ENCODE peak calls at places on chromosome 20, in ten cellular contexts. W is stimulated activated CD4-positive, alpha-beta T cell treated with anti-CD3 and anti-CD28 coated beads, Interleukin-1b, Interleukin-23, amount 100 ng/mL, for 24 hours; P is T follicular helper cell; F is GM03348; U is activated T-cell treated with anti-CD3 and anti-CD28 coated beads, Interleukin-2, amount 50 U/mL, for 4 hours; X is anterior cingulate cortex; O is NCI-H774; Q is SJSA1; C is Right ventricle myocardium superior; K is H7. E is an unnamed sample.

GRCh38 chr20:53412600-53413187 is 180.9 kb downstream of the ZNF217 start:
- DNase-seq in W (no peak), P (no peak), F (no peak), U (no peak), X (no peak), O (no peak), Q (no peak), C (no peak), K (peak; percentile 27), E (no peak)

GRCh38 chr20:40339661-40340449 is 349.2 kb downstream of the MAFB start:
- DNase-seq in W (no peak), P (no peak), F (no peak), U (no peak), X (no peak), O (no peak), Q (no peak), C (peak; percentile 66), K (no peak), E (no peak)

GRCh38 chr20:34705383-34706021 is 1.4 kb downstream of the TP53INP2 start:
- DNase-seq in W (no peak), P (no peak), F (peak; percentile 56), U (no peak), X (no peak), O (no peak), Q (peak; percentile 26), C (peak; percentile 61), K (peak; percentile 48), E (no peak)

GRCh38 chr20:49303211-49303610 is 25.4 kb upstream of the ZNFX1 start:
- DNase-seq in W (no peak), P (no peak), F (peak; percentile 77), U (no peak), X (no peak), O (no peak), Q (no peak), C (no peak), K (no peak), E (no peak)

GRCh38 chr20:51533291-51534172 is 9.0 kb downstream of the NFATC2 start:
- DNase-seq in W (no peak), P (no peak), F (peak; percentile 46), U (no peak), X (no peak), O (no peak), Q (peak; percentile 6), C (no peak), K (no peak), E (no peak)

GRCh38 chr20:2150660-2151059 is 49.0 kb downstream of the STK35 start:
- DNase-seq in W (no peak), P (no peak), F (no peak), U (no peak), X (no peak), O (no peak), Q (no peak), C (no peak), K (no peak), E (no peak)

GRCh38 chr20:40582531-40582930 is 106.5 kb downstream of the MAFB start:
- DNase-seq in W (no peak), P (no peak), F (no peak), U (no peak), X (no peak), O (no peak), Q (no peak), C (no peak), K (no peak), E (no peak)

GRCh38 chr20:59121714-59122376 is 41.8 kb upstream of the ZNF831 start:
- DNase-seq in W (no peak), P (no peak), F (no peak), U (no peak), X (no peak), O (no peak), Q (no peak), C (no peak), K (no peak), E (peak; percentile 47)

GRCh38 chr20:59055302-59055701 is 12.7 kb upstream of the PRELID3B start:
- DNase-seq in W (no peak), P (no peak), F (peak; percentile 20), U (no peak), X (no peak), O (no peak), Q (no peak), C (no peak), K (no peak), E (peak; percentile 64)

GRCh38 chr20:6588296-6588695 is 179.2 kb upstream of the BMP2 start:
- DNase-seq in W (no peak), P (no peak), F (no peak), U (no peak), X (no peak), O (no peak), Q (no peak), C (no peak), K (no peak), E (no peak)

GRCh38 chr20:12383770-12384304 is 466.1 kb downstream of the BTBD3 start:
- DNase-seq in W (no peak), P (no peak), F (no peak), U (no peak), X (no peak), O (no peak), Q (no peak), C (no peak), K (no peak), E (no peak)

GRCh38 chr20:11776687-11777086 is 141.0 kb upstream of the BTBD3 start:
- DNase-seq in W (no peak), P (no peak), F (no peak), U (no peak), X (no peak), O (no peak), Q (no peak), C (no peak), K (no peak), E (no peak)

E was measured in NAMALWA.